ENCODE peak calls at places on chromosomes 13 and 19, in five cellular contexts. One of them, this sample, is unnamed.

GRCh38 chr13:19882231-19882630 is 18.8 kb upstream of the ZMYM5 start:
- DNase-seq in suprapubic skin: no peak
- DNase-seq in breast epithelium: no peak
- DNase-seq in transverse colon: no peak
- DNase-seq in HL-60: no peak
- DNase-seq in this sample: no peak

GRCh38 chr19:41095703-41096102 is 7.5 kb downstream of the CYP2A13 start:
- DNase-seq in breast epithelium: no peak
- DNase-seq in transverse colon: no peak
- DNase-seq in HL-60: no peak
- DNase-seq in suprapubic skin: no peak
- DNase-seq in this sample: no peak

GRCh38 chr13:64234255-64234654 is 2818.6 kb upstream of the PCDH20 start:
- DNase-seq in breast epithelium: no peak
- DNase-seq in HL-60: no peak
- DNase-seq in transverse colon: no peak
- DNase-seq in suprapubic skin: no peak
- DNase-seq in this sample: no peak

GRCh38 chr19:5138606-5139594 is 170.0 kb downstream of the KDM4B start:
- DNase-seq in transverse colon: peak; percentile 71
- DNase-seq in HL-60: peak; percentile 97
- DNase-seq in breast epithelium: no peak
- DNase-seq in suprapubic skin: no peak
- DNase-seq in this sample: peak; percentile 72

GRCh38 chr19:28612275-28612769 is 600.6 kb downstream of the UQCRFS1 start:
- DNase-seq in HL-60: no peak
- DNase-seq in transverse colon: no peak
- DNase-seq in suprapubic skin: no peak
- DNase-seq in breast epithelium: no peak
- DNase-seq in this sample: no peak

GRCh38 chr13:21663197-21663596 is 7.7 kb upstream of the FGF9 start:
- DNase-seq in breast epithelium: no peak
- DNase-seq in HL-60: no peak
- DNase-seq in transverse colon: peak; percentile 20
- DNase-seq in suprapubic skin: no peak
- DNase-seq in this sample: no peak

GRCh38 chr13:46184277-46184699 is 2.3 kb upstream of the LCP1 start:
- DNase-seq in breast epithelium: no peak
- DNase-seq in suprapubic skin: no peak
- DNase-seq in HL-60: peak; percentile 81
- DNase-seq in transverse colon: peak; percentile 52
- DNase-seq in this sample: no peak

GRCh38 chr19:51024924-51025323 is 1.5 kb downstream of the KLK11 start:
- DNase-seq in HL-60: no peak
- DNase-seq in transverse colon: no peak
- DNase-seq in suprapubic skin: no peak
- DNase-seq in breast epithelium: no peak
- DNase-seq in this sample: no peak

GRCh38 chr19:47819841-47820244 is 1.9 kb upstream of the CRX start:
- DNase-seq in suprapubic skin: no peak
- DNase-seq in breast epithelium: no peak
- DNase-seq in transverse colon: no peak
- DNase-seq in HL-60: no peak
- DNase-seq in this sample: no peak

GRCh38 chr13:63938851-63939250 is 2523.2 kb upstream of the PCDH20 start:
- DNase-seq in suprapubic skin: no peak
- DNase-seq in HL-60: no peak
- DNase-seq in transverse colon: no peak
- DNase-seq in breast epithelium: no peak
- DNase-seq in this sample: no peak

GRCh38 chr13:82358284-82358683 is 1524.0 kb downstream of the SLITRK1 start:
- DNase-seq in suprapubic skin: no peak
- DNase-seq in HL-60: no peak
- DNase-seq in breast epithelium: no peak
- DNase-seq in transverse colon: no peak
- DNase-seq in this sample: no peak

GRCh38 chr13:104805346-104805745 is 1730.1 kb downstream of the EFNB2 start:
- DNase-seq in suprapubic skin: no peak
- DNase-seq in breast epithelium: no peak
- DNase-seq in HL-60: no peak
- DNase-seq in transverse colon: no peak
- DNase-seq in this sample: no peak

GRCh38 chr13:77580748-77581147 is 45.2 kb downstream of the SCEL start:
- DNase-seq in HL-60: no peak
- DNase-seq in transverse colon: no peak
- DNase-seq in suprapubic skin: no peak
- DNase-seq in breast epithelium: no peak
- DNase-seq in this sample: no peak

GRCh38 chr13:20525144-20525600 is 485 bp downstream of the CRYL1 start:
- DNase-seq in suprapubic skin: no peak
- DNase-seq in transverse colon: peak; percentile 57
- DNase-seq in breast epithelium: no peak
- DNase-seq in HL-60: no peak
- DNase-seq in this sample: no peak

GRCh38 chr13:48066310-48066989 is 28.5 kb downstream of the MED4 start:
- DNase-seq in transverse colon: no peak
- DNase-seq in suprapubic skin: no peak
- DNase-seq in HL-60: no peak
- DNase-seq in breast epithelium: no peak
- DNase-seq in this sample: no peak

GRCh38 chr13:21638319-21639282 is 32.3 kb upstream of the FGF9 start:
- DNase-seq in HL-60: peak; percentile 9
- DNase-seq in transverse colon: peak; percentile 43
- DNase-seq in breast epithelium: no peak
- DNase-seq in suprapubic skin: no peak
- DNase-seq in this sample: no peak

GRCh38 chr19:31152906-31153305 is 196.3 kb downstream of the TSHZ3 start:
- DNase-seq in suprapubic skin: no peak
- DNase-seq in transverse colon: no peak
- DNase-seq in HL-60: no peak
- DNase-seq in breast epithelium: no peak
- DNase-seq in this sample: no peak

GRCh38 chr19:48965806-48966540 is 864 bp downstream of the FTL start:
- DNase-seq in HL-60: peak; percentile 73
- DNase-seq in suprapubic skin: peak; percentile 94
- DNase-seq in transverse colon: peak; percentile 90
- DNase-seq in breast epithelium: peak; percentile 83
- DNase-seq in this sample: no peak

GRCh38 chr19:48968179-48968661 is 3.1 kb downstream of the FTL start:
- DNase-seq in suprapubic skin: no peak
- DNase-seq in transverse colon: no peak
- DNase-seq in breast epithelium: no peak
- DNase-seq in HL-60: no peak
- DNase-seq in this sample: no peak

GRCh38 chr19:48968813-48969218 is 3.7 kb downstream of the FTL start:
- DNase-seq in breast epithelium: no peak
- DNase-seq in HL-60: no peak
- DNase-seq in transverse colon: no peak
- DNase-seq in suprapubic skin: no peak
- DNase-seq in this sample: no peak

GRCh38 chr19:48966541-48967345 is 1.6 kb downstream of the FTL start:
- DNase-seq in breast epithelium: no peak
- DNase-seq in suprapubic skin: no peak
- DNase-seq in transverse colon: no peak
- DNase-seq in HL-60: peak; percentile 64
- DNase-seq in this sample: no peak

DNA sequence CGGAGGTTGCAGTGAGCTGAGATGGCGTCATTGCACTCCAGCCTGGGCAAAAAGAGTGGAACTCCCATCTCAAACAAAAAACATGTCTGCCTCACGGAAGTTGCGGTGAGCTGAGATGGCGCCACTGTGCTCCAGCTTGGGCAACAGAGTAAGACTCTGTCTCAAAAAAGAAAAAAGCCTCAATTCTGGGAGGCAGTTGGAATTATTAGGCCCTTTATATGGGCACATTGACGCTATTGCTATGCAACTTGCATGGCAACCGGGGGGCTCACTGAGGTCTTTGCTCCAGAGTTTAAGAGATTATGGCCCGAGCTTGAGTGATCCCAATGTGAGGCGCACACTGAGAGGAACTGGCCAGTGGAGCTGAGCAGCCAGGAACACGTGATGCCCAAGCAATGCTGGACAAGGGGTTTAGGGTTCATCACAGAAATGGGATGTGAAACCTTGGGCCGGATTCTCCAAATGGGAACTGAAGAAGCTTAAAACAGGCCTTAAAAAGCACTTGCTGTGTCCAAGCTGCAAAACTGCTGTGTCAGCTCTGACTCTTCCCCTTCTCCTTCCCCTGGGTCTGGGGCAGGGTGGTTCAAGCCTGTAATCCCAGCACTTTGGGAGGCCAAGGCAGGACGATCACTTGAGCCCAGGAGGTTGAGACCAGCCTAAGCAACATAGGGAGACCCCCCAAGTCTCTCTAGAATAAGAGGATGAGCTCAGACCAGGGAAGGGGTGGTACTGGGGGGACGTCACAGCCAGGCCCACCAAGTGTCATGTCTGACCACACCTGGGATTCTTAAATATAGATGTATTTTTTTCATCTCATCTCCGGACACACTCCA is 2.5 kb downstream of the FTL start:
- DNase-seq in breast epithelium: no peak
- DNase-seq in suprapubic skin: no peak
- DNase-seq in HL-60: peak; percentile 91
- DNase-seq in transverse colon: peak; percentile 42
- DNase-seq in this sample: no peak
- TF ChIP-seq POLR2AphosphoS5 in breast epithelium: peak; percentile 61
- TF ChIP-seq POLR2AphosphoS5 in suprapubic skin: no peak
- TF ChIP-seq POLR2AphosphoS5 in HL-60: peak; percentile 71
- TF ChIP-seq POLR2AphosphoS5 in transverse colon: peak; percentile 48
- TF ChIP-seq POLR2AphosphoS5 in this sample: peak; percentile 77

DNA sequence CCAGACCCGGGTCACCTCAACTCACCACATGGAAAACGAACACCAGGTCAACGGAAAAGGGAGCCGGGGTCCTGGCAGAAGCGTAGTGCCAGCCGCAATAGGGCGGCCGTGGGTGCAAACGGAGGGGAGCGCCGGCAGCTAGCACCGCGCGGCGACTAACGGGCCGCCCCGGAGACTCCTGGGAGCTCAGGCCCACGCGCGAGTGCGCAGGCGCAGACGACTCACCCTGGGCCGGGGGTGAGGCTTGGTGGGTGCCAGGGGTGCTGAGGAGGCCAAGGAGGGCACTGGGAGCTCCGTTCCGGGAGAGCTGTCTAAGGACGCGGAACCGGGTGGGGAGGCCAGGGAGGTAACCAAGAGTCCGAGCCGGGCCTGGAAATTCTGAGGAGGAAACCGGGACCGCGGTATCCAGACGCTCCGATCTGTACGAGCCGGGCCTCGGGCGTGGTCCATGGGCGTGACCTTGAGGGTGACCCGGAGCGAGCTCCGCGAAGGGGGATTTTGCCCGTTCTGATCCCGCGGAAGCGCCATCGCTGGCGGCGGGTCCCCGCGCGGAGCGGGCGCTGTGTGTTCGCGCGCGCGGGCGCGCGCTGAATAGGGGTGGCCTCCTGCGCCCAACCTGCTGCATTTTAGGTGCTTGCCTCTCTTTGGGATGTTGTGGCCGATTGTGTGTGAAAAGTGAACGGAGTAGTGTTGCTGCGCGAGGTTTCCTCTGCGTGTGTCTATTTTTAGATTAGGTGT is at the start of gene ZNF382:
- DNase-seq in transverse colon: peak; percentile 57
- DNase-seq in breast epithelium: peak; percentile 59
- DNase-seq in suprapubic skin: peak; percentile 79
- DNase-seq in HL-60: peak; percentile 84
- DNase-seq in this sample: peak; percentile 77
- TF ChIP-seq POLR2AphosphoS5 in transverse colon: peak; percentile 49
- TF ChIP-seq POLR2AphosphoS5 in breast epithelium: no peak
- TF ChIP-seq POLR2AphosphoS5 in suprapubic skin: no peak
- TF ChIP-seq POLR2AphosphoS5 in HL-60: peak; percentile 70
- TF ChIP-seq POLR2AphosphoS5 in this sample: peak; percentile 59

GRCh38 chr19:54851353-54851752 is 1.1 kb downstream of the KIR3DL2 start:
- DNase-seq in HL-60: peak; percentile 79
- DNase-seq in breast epithelium: no peak
- DNase-seq in transverse colon: no peak
- DNase-seq in suprapubic skin: no peak
- DNase-seq in this sample: no peak

GRCh38 chr19:54850930-54851329 is 687 bp downstream of the KIR3DL2 start:
- DNase-seq in suprapubic skin: no peak
- DNase-seq in transverse colon: no peak
- DNase-seq in breast epithelium: no peak
- DNase-seq in HL-60: no peak
- DNase-seq in this sample: no peak
- TF ChIP-seq POLR2AphosphoS5 in suprapubic skin: no peak
- TF ChIP-seq POLR2AphosphoS5 in transverse colon: no peak
- TF ChIP-seq POLR2AphosphoS5 in breast epithelium: no peak
- TF ChIP-seq POLR2AphosphoS5 in HL-60: no peak
- TF ChIP-seq POLR2AphosphoS5 in this sample: no peak

GRCh38 chr19:56405062-56405461 is 930 bp downstream of the ZNF583 start:
- DNase-seq in breast epithelium: no peak
- DNase-seq in suprapubic skin: no peak
- DNase-seq in HL-60: no peak
- DNase-seq in transverse colon: no peak
- DNase-seq in this sample: no peak

GRCh38 chr19:56403261-56403660 is 871 bp upstream of the ZNF583 start:
- DNase-seq in breast epithelium: no peak
- DNase-seq in HL-60: no peak
- DNase-seq in suprapubic skin: no peak
- DNase-seq in transverse colon: no peak
- DNase-seq in this sample: no peak

GRCh38 chr19:56400485-56400884 is 3.6 kb upstream of the ZNF583 start:
- DNase-seq in breast epithelium: no peak
- DNase-seq in suprapubic skin: no peak
- DNase-seq in transverse colon: no peak
- DNase-seq in HL-60: no peak
- DNase-seq in this sample: no peak

GRCh38 chr19:56404705-56405056 is 549 bp downstream of the ZNF583 start:
- DNase-seq in HL-60: peak; percentile 8
- DNase-seq in suprapubic skin: no peak
- DNase-seq in breast epithelium: no peak
- DNase-seq in transverse colon: no peak
- DNase-seq in this sample: no peak

DNA sequence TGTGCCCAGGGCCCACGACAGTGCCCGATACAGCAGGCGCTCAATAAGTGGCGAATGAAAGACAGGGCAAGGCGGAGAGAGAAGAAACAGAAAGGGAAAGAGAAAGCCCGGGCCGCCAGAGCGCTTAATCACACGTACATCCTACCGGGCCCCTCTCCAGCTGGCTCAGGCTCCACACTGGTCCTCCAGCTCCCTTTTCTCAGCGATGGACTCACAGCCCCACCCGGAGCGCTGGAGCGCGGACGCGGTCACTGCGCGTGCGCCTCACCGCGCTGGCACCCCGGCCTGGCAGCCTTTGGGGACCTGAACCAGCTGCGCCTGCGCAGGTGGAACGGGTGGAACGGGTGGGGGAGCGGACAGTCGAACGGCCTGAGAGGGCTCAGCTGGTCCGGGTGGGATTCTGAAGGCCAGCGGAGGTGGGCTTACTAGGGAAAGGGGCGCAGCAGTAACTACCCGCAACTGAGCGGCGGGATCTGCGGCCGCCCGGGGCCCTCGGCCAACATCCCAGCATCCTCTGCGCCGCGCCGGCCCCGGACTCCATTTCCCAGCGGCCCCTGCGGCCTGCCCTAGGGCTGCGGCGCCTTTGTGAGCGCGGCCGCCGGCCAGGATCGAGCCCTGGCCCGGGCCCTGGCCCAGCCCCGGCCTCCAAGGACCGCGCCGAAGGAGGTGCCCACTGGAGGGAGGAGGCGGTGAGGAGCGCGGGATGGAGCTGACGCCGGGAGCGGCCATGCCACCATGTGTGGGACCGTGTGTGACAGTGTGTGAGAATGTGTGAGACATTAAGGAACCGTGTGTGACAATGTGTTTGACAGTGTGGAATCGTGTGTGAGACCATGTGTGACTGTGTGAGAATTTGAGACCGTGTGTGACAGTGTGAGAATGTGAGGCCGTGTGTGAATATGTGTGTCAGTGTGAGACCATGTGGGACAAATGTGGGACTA is at the start of gene ZNF583:
- DNase-seq in breast epithelium: peak; percentile 94
- DNase-seq in transverse colon: peak; percentile 95
- DNase-seq in suprapubic skin: peak; percentile 96
- DNase-seq in HL-60: peak; percentile 89
- DNase-seq in this sample: peak; percentile 85
- TF ChIP-seq POLR2AphosphoS5 in breast epithelium: peak; percentile 14
- TF ChIP-seq POLR2AphosphoS5 in transverse colon: peak; percentile 13
- TF ChIP-seq POLR2AphosphoS5 in suprapubic skin: peak; percentile 1
- TF ChIP-seq POLR2AphosphoS5 in HL-60: peak; percentile 37
- TF ChIP-seq POLR2AphosphoS5 in this sample: peak; percentile 69